ENCODE peak calls at places on chromosome 5, in four cellular contexts. H is fibroblast of pulmonary artery; Y is HL-60; L is activated CD4-positive, CD25-positive, alpha-beta regulatory T cell. Q is an unnamed sample.

GRCh38 chr5:624951-625230 is 12.8 kb downstream of the CEP72 start:
- DNase-seq in H (no peak), Y (no peak), L (no peak), Q (no peak)

GRCh38 chr5:133373121-133373870 is 239.0 kb downstream of the FSTL4 start:
- DNase-seq in H (no peak), Y (no peak), L (no peak), Q (peak; percentile 25)

GRCh38 chr5:89110916-89111646 is 228.1 kb upstream of the MEF2C start:
- DNase-seq in H (no peak), Y (no peak), L (no peak), Q (peak; percentile 6)

GRCh38 chr5:176952531-176953193 is 53.5 kb upstream of the HK3 start:
- DNase-seq in H (no peak), Y (no peak), L (no peak), Q (no peak)

GRCh38 chr5:107430077-107430625 is 240.6 kb downstream of the EFNA5 start:
- DNase-seq in H (peak; percentile 25), Y (no peak), L (no peak), Q (no peak)

GRCh38 chr5:107605596-107606125 is 65.1 kb downstream of the EFNA5 start:
- DNase-seq in H (no peak), Y (no peak), L (no peak), Q (peak; percentile 44)

GRCh38 chr5:370311-370958 is 48.9 kb downstream of the AHRR start:
- DNase-seq in H (no peak), Y (no peak), L (no peak), Q (no peak)

GRCh38 chr5:94544031-94544650 is 74.3 kb downstream of the KIAA0825 start:
- DNase-seq in H (peak; percentile 63), Y (peak; percentile 43), L (no peak), Q (peak; percentile 50)

GRCh38 chr5:55151923-55152842 is 7.8 kb upstream of the GPX8 start:
- DNase-seq in H (peak; percentile 71), Y (no peak), L (no peak), Q (peak; percentile 7)

GRCh38 chr5:143261748-143262392 is 141.6 kb downstream of the NR3C1 start:
- DNase-seq in H (peak; percentile 82), Y (peak; percentile 18), L (no peak), Q (peak; percentile 56)

GRCh38 chr5:167412506-167412905 is 878.9 kb upstream of the WWC1 start:
- DNase-seq in H (no peak), Y (no peak), L (no peak), Q (no peak)

GRCh38 chr5:65482727-65483473 is 1.2 kb upstream of the ADAMTS6 start:
- DNase-seq in H (peak; percentile 77), Y (no peak), L (no peak), Q (peak; percentile 65)

GRCh38 chr5:180208435-180209081 is 453 bp downstream of the RASGEF1C start:
- DNase-seq in H (no peak), Y (no peak), L (no peak), Q (peak; percentile 17)

GRCh38 chr5:153352685-153353219 is 137.7 kb upstream of the GRIA1 start:
- DNase-seq in H (no peak), Y (no peak), L (no peak), Q (peak; percentile 56)

GRCh38 chr5:151002250-151002649 is 18.1 kb upstream of the GPX3 start:
- DNase-seq in H (peak; percentile 64), Y (no peak), L (no peak), Q (peak; percentile 64)

GRCh38 chr5:38426986-38427950 is 129.2 kb downstream of the LIFR start:
- DNase-seq in H (no peak), Y (no peak), L (no peak), Q (peak; percentile 36)

GRCh38 chr5:178483620-178484019 is 106.6 kb downstream of the COL23A1 start:
- DNase-seq in H (no peak), Y (peak; percentile 80), L (peak; percentile 26), Q (no peak)

GRCh38 chr5:107670927-107671741 is at the start of gene EFNA5:
- DNase-seq in H (peak; percentile 52), Y (no peak), L (no peak), Q (peak; percentile 47)

GRCh38 chr5:79030663-79031480 is 38.6 kb downstream of the DMGDH start:
- DNase-seq in H (no peak), Y (no peak), L (no peak), Q (peak; percentile 95)

GRCh38 chr5:141747152-141747640 is 65.2 kb upstream of the ARAP3 start:
- DNase-seq in H (peak; percentile 69), Y (no peak), L (no peak), Q (peak; percentile 89)

GRCh38 chr5:156094001-156094400 is 233.0 kb upstream of the SGCD start:
- DNase-seq in H (no peak), Y (no peak), L (no peak), Q (no peak)

GRCh38 chr5:150625831-150626746 is 14.4 kb upstream of the SYNPO start:
- DNase-seq in H (no peak), Y (no peak), L (no peak), Q (no peak)

GRCh38 chr5:32542216-32543059 is 42.9 kb upstream of the SUB1 start:
- DNase-seq in H (peak; percentile 58), Y (peak; percentile 78), L (no peak), Q (no peak)

GRCh38 chr5:112929336-112930081 is 7.5 kb upstream of the REEP5 start:
- DNase-seq in H (no peak), Y (no peak), L (no peak), Q (peak; percentile 14)

GRCh38 chr5:55472642-55473041 is 62.1 kb downstream of the PLPP1 start:
- DNase-seq in H (no peak), Y (no peak), L (no peak), Q (no peak)

GRCh38 chr5:90548069-90548593 is 10.5 kb upstream of the ADGRV1 start:
- DNase-seq in H (no peak), Y (no peak), L (no peak), Q (peak; percentile 68)

GRCh38 chr5:166236327-166236726 is 2055.1 kb upstream of the WWC1 start:
- DNase-seq in H (no peak), Y (no peak), L (no peak), Q (no peak)